ENCODE peak calls at places on chromosome 10, in ten cellular contexts. One of them, this sample, is unnamed.

GRCh38 chr10:17673517-17674051 is 29.6 kb downstream of the STAM start:
- DNase-seq in NT2/D1: peak
- DNase-seq in activated CD4-positive, CD25-positive, alpha-beta regulatory T cell treated with anti-CD3 and anti-CD28 coated beads, Interleukin-2, amount 50 U/mL, for 16 hours: no peak
- DNase-seq in NCI-H460: peak
- DNase-seq in ELR: peak
- DNase-seq in GM23248: peak
- DNase-seq in GM10248: no peak
- DNase-seq in HFF-Myc: peak
- DNase-seq in GM04504: peak
- DNase-seq in stimulated activated CD4-positive, alpha-beta T cell treated with anti-CD3 and anti-CD28 coated beads, Interleukin-12 subunit alpha, Interleukin-12 subunit beta, amount 100 ng/mL, for 4 hours: no peak
- DNase-seq in this sample: no peak

GRCh38 chr10:44198096-44198779 is 186.7 kb downstream of the CXCL12 start:
- DNase-seq in NT2/D1: no peak
- DNase-seq in GM04504: no peak
- DNase-seq in NCI-H460: no peak
- DNase-seq in GM23248: no peak
- DNase-seq in HFF-Myc: no peak
- DNase-seq in stimulated activated CD4-positive, alpha-beta T cell treated with anti-CD3 and anti-CD28 coated beads, Interleukin-12 subunit alpha, Interleukin-12 subunit beta, amount 100 ng/mL, for 4 hours: no peak
- DNase-seq in activated CD4-positive, CD25-positive, alpha-beta regulatory T cell treated with anti-CD3 and anti-CD28 coated beads, Interleukin-2, amount 50 U/mL, for 16 hours: no peak
- DNase-seq in GM10248: no peak
- DNase-seq in ELR: no peak
- DNase-seq in this sample: no peak

GRCh38 chr10:34438741-34439140 is 376.4 kb downstream of the PARD3 start:
- DNase-seq in GM23248: peak
- DNase-seq in activated CD4-positive, CD25-positive, alpha-beta regulatory T cell treated with anti-CD3 and anti-CD28 coated beads, Interleukin-2, amount 50 U/mL, for 16 hours: no peak
- DNase-seq in stimulated activated CD4-positive, alpha-beta T cell treated with anti-CD3 and anti-CD28 coated beads, Interleukin-12 subunit alpha, Interleukin-12 subunit beta, amount 100 ng/mL, for 4 hours: no peak
- DNase-seq in ELR: no peak
- DNase-seq in HFF-Myc: no peak
- DNase-seq in NCI-H460: no peak
- DNase-seq in GM10248: no peak
- DNase-seq in NT2/D1: no peak
- DNase-seq in GM04504: no peak
- DNase-seq in this sample: no peak

GRCh38 chr10:27364028-27364427 is 123.4 kb upstream of the ACBD5 start:
- DNase-seq in activated CD4-positive, CD25-positive, alpha-beta regulatory T cell treated with anti-CD3 and anti-CD28 coated beads, Interleukin-2, amount 50 U/mL, for 16 hours: no peak
- DNase-seq in NCI-H460: no peak
- DNase-seq in HFF-Myc: no peak
- DNase-seq in GM23248: no peak
- DNase-seq in GM10248: no peak
- DNase-seq in NT2/D1: no peak
- DNase-seq in stimulated activated CD4-positive, alpha-beta T cell treated with anti-CD3 and anti-CD28 coated beads, Interleukin-12 subunit alpha, Interleukin-12 subunit beta, amount 100 ng/mL, for 4 hours: no peak
- DNase-seq in GM04504: no peak
- DNase-seq in ELR: no peak
- DNase-seq in this sample: no peak

GRCh38 chr10:101293007-101293723 is 60.8 kb upstream of the BTRC start:
- DNase-seq in activated CD4-positive, CD25-positive, alpha-beta regulatory T cell treated with anti-CD3 and anti-CD28 coated beads, Interleukin-2, amount 50 U/mL, for 16 hours: no peak
- DNase-seq in GM23248: no peak
- DNase-seq in NT2/D1: no peak
- DNase-seq in NCI-H460: no peak
- DNase-seq in stimulated activated CD4-positive, alpha-beta T cell treated with anti-CD3 and anti-CD28 coated beads, Interleukin-12 subunit alpha, Interleukin-12 subunit beta, amount 100 ng/mL, for 4 hours: no peak
- DNase-seq in HFF-Myc: no peak
- DNase-seq in ELR: no peak
- DNase-seq in GM04504: no peak
- DNase-seq in GM10248: no peak
- DNase-seq in this sample: no peak

GRCh38 chr10:125148576-125148975 is 11.8 kb downstream of the CTBP2 start:
- DNase-seq in GM10248: no peak
- DNase-seq in ELR: no peak
- DNase-seq in HFF-Myc: no peak
- DNase-seq in NCI-H460: no peak
- DNase-seq in activated CD4-positive, CD25-positive, alpha-beta regulatory T cell treated with anti-CD3 and anti-CD28 coated beads, Interleukin-2, amount 50 U/mL, for 16 hours: no peak
- DNase-seq in GM04504: no peak
- DNase-seq in stimulated activated CD4-positive, alpha-beta T cell treated with anti-CD3 and anti-CD28 coated beads, Interleukin-12 subunit alpha, Interleukin-12 subunit beta, amount 100 ng/mL, for 4 hours: no peak
- DNase-seq in GM23248: peak
- DNase-seq in NT2/D1: no peak
- DNase-seq in this sample: no peak

GRCh38 chr10:11806706-11807105 is 16.4 kb upstream of the PROSER2 start:
- DNase-seq in GM04504: no peak
- DNase-seq in GM23248: no peak
- DNase-seq in NT2/D1: no peak
- DNase-seq in GM10248: no peak
- DNase-seq in stimulated activated CD4-positive, alpha-beta T cell treated with anti-CD3 and anti-CD28 coated beads, Interleukin-12 subunit alpha, Interleukin-12 subunit beta, amount 100 ng/mL, for 4 hours: no peak
- DNase-seq in activated CD4-positive, CD25-positive, alpha-beta regulatory T cell treated with anti-CD3 and anti-CD28 coated beads, Interleukin-2, amount 50 U/mL, for 16 hours: no peak
- DNase-seq in HFF-Myc: no peak
- DNase-seq in NCI-H460: no peak
- DNase-seq in ELR: no peak
- DNase-seq in this sample: no peak

GRCh38 chr10:116796910-116797513 is 52.3 kb upstream of the ENO4 start:
- DNase-seq in NCI-H460: peak
- DNase-seq in activated CD4-positive, CD25-positive, alpha-beta regulatory T cell treated with anti-CD3 and anti-CD28 coated beads, Interleukin-2, amount 50 U/mL, for 16 hours: peak
- DNase-seq in GM10248: peak
- DNase-seq in stimulated activated CD4-positive, alpha-beta T cell treated with anti-CD3 and anti-CD28 coated beads, Interleukin-12 subunit alpha, Interleukin-12 subunit beta, amount 100 ng/mL, for 4 hours: peak
- DNase-seq in ELR: peak
- DNase-seq in GM23248: peak
- DNase-seq in NT2/D1: peak
- DNase-seq in GM04504: peak
- DNase-seq in HFF-Myc: peak
- DNase-seq in this sample: peak

GRCh38 chr10:71272122-71272771 is 46.8 kb upstream of the SLC29A3 start:
- DNase-seq in HFF-Myc: peak
- DNase-seq in GM04504: peak
- DNase-seq in ELR: peak
- DNase-seq in NCI-H460: peak
- DNase-seq in GM10248: no peak
- DNase-seq in activated CD4-positive, CD25-positive, alpha-beta regulatory T cell treated with anti-CD3 and anti-CD28 coated beads, Interleukin-2, amount 50 U/mL, for 16 hours: no peak
- DNase-seq in GM23248: peak
- DNase-seq in NT2/D1: no peak
- DNase-seq in stimulated activated CD4-positive, alpha-beta T cell treated with anti-CD3 and anti-CD28 coated beads, Interleukin-12 subunit alpha, Interleukin-12 subunit beta, amount 100 ng/mL, for 4 hours: no peak
- DNase-seq in this sample: peak

GRCh38 chr10:131404886-131405285 is 93.4 kb upstream of the TCERG1L start:
- DNase-seq in stimulated activated CD4-positive, alpha-beta T cell treated with anti-CD3 and anti-CD28 coated beads, Interleukin-12 subunit alpha, Interleukin-12 subunit beta, amount 100 ng/mL, for 4 hours: no peak
- DNase-seq in NCI-H460: no peak
- DNase-seq in GM23248: no peak
- DNase-seq in ELR: no peak
- DNase-seq in HFF-Myc: no peak
- DNase-seq in GM04504: no peak
- DNase-seq in NT2/D1: no peak
- DNase-seq in activated CD4-positive, CD25-positive, alpha-beta regulatory T cell treated with anti-CD3 and anti-CD28 coated beads, Interleukin-2, amount 50 U/mL, for 16 hours: no peak
- DNase-seq in GM10248: no peak
- DNase-seq in this sample: no peak

GRCh38 chr10:103911021-103911459 is 6.9 kb downstream of the STN1 start:
- DNase-seq in GM10248: peak
- DNase-seq in ELR: no peak
- DNase-seq in stimulated activated CD4-positive, alpha-beta T cell treated with anti-CD3 and anti-CD28 coated beads, Interleukin-12 subunit alpha, Interleukin-12 subunit beta, amount 100 ng/mL, for 4 hours: peak
- DNase-seq in GM23248: no peak
- DNase-seq in HFF-Myc: no peak
- DNase-seq in NCI-H460: no peak
- DNase-seq in GM04504: no peak
- DNase-seq in activated CD4-positive, CD25-positive, alpha-beta regulatory T cell treated with anti-CD3 and anti-CD28 coated beads, Interleukin-2, amount 50 U/mL, for 16 hours: no peak
- DNase-seq in NT2/D1: no peak
- DNase-seq in this sample: no peak

GRCh38 chr10:83076443-83076842 is 1062.9 kb upstream of the GHITM start:
- DNase-seq in stimulated activated CD4-positive, alpha-beta T cell treated with anti-CD3 and anti-CD28 coated beads, Interleukin-12 subunit alpha, Interleukin-12 subunit beta, amount 100 ng/mL, for 4 hours: no peak
- DNase-seq in GM10248: no peak
- DNase-seq in ELR: peak
- DNase-seq in NCI-H460: no peak
- DNase-seq in GM04504: no peak
- DNase-seq in GM23248: no peak
- DNase-seq in HFF-Myc: no peak
- DNase-seq in NT2/D1: no peak
- DNase-seq in activated CD4-positive, CD25-positive, alpha-beta regulatory T cell treated with anti-CD3 and anti-CD28 coated beads, Interleukin-2, amount 50 U/mL, for 16 hours: no peak
- DNase-seq in this sample: no peak

GRCh38 chr10:100506596-100507356 is 12.9 kb downstream of the SEC31B start:
- DNase-seq in ELR: peak
- DNase-seq in HFF-Myc: no peak
- DNase-seq in GM10248: no peak
- DNase-seq in NT2/D1: no peak
- DNase-seq in activated CD4-positive, CD25-positive, alpha-beta regulatory T cell treated with anti-CD3 and anti-CD28 coated beads, Interleukin-2, amount 50 U/mL, for 16 hours: no peak
- DNase-seq in GM04504: peak
- DNase-seq in GM23248: peak
- DNase-seq in stimulated activated CD4-positive, alpha-beta T cell treated with anti-CD3 and anti-CD28 coated beads, Interleukin-12 subunit alpha, Interleukin-12 subunit beta, amount 100 ng/mL, for 4 hours: no peak
- DNase-seq in NCI-H460: no peak
- DNase-seq in this sample: no peak

GRCh38 chr10:6498771-6499170 is 81.3 kb downstream of the PRKCQ start:
- DNase-seq in ELR: peak
- DNase-seq in GM04504: no peak
- DNase-seq in GM10248: no peak
- DNase-seq in activated CD4-positive, CD25-positive, alpha-beta regulatory T cell treated with anti-CD3 and anti-CD28 coated beads, Interleukin-2, amount 50 U/mL, for 16 hours: peak
- DNase-seq in HFF-Myc: no peak
- DNase-seq in NT2/D1: no peak
- DNase-seq in GM23248: no peak
- DNase-seq in stimulated activated CD4-positive, alpha-beta T cell treated with anti-CD3 and anti-CD28 coated beads, Interleukin-12 subunit alpha, Interleukin-12 subunit beta, amount 100 ng/mL, for 4 hours: no peak
- DNase-seq in NCI-H460: no peak
- DNase-seq in this sample: no peak

GRCh38 chr10:94173594-94173993 is 179.9 kb downstream of the PLCE1 start:
- DNase-seq in NCI-H460: no peak
- DNase-seq in GM23248: no peak
- DNase-seq in activated CD4-positive, CD25-positive, alpha-beta regulatory T cell treated with anti-CD3 and anti-CD28 coated beads, Interleukin-2, amount 50 U/mL, for 16 hours: no peak
- DNase-seq in HFF-Myc: no peak
- DNase-seq in ELR: no peak
- DNase-seq in GM10248: no peak
- DNase-seq in NT2/D1: no peak
- DNase-seq in GM04504: no peak
- DNase-seq in stimulated activated CD4-positive, alpha-beta T cell treated with anti-CD3 and anti-CD28 coated beads, Interleukin-12 subunit alpha, Interleukin-12 subunit beta, amount 100 ng/mL, for 4 hours: no peak
- DNase-seq in this sample: no peak

GRCh38 chr10:91012502-91012901 is 91.6 kb upstream of the ANKRD1 start:
- DNase-seq in GM10248: no peak
- DNase-seq in ELR: peak
- DNase-seq in NCI-H460: no peak
- DNase-seq in NT2/D1: no peak
- DNase-seq in stimulated activated CD4-positive, alpha-beta T cell treated with anti-CD3 and anti-CD28 coated beads, Interleukin-12 subunit alpha, Interleukin-12 subunit beta, amount 100 ng/mL, for 4 hours: no peak
- DNase-seq in GM23248: peak
- DNase-seq in HFF-Myc: no peak
- DNase-seq in activated CD4-positive, CD25-positive, alpha-beta regulatory T cell treated with anti-CD3 and anti-CD28 coated beads, Interleukin-2, amount 50 U/mL, for 16 hours: no peak
- DNase-seq in GM04504: no peak
- DNase-seq in this sample: no peak

GRCh38 chr10:18875480-18875879 is 173.1 kb upstream of the MALRD1 start:
- DNase-seq in stimulated activated CD4-positive, alpha-beta T cell treated with anti-CD3 and anti-CD28 coated beads, Interleukin-12 subunit alpha, Interleukin-12 subunit beta, amount 100 ng/mL, for 4 hours: no peak
- DNase-seq in activated CD4-positive, CD25-positive, alpha-beta regulatory T cell treated with anti-CD3 and anti-CD28 coated beads, Interleukin-2, amount 50 U/mL, for 16 hours: no peak
- DNase-seq in HFF-Myc: no peak
- DNase-seq in NCI-H460: no peak
- DNase-seq in GM23248: no peak
- DNase-seq in NT2/D1: no peak
- DNase-seq in GM10248: no peak
- DNase-seq in GM04504: no peak
- DNase-seq in ELR: no peak
- DNase-seq in this sample: no peak

GRCh38 chr10:110931769-110932381 is 12.5 kb downstream of the SHOC2 start:
- DNase-seq in GM10248: no peak
- DNase-seq in NT2/D1: no peak
- DNase-seq in stimulated activated CD4-positive, alpha-beta T cell treated with anti-CD3 and anti-CD28 coated beads, Interleukin-12 subunit alpha, Interleukin-12 subunit beta, amount 100 ng/mL, for 4 hours: no peak
- DNase-seq in NCI-H460: no peak
- DNase-seq in GM04504: no peak
- DNase-seq in activated CD4-positive, CD25-positive, alpha-beta regulatory T cell treated with anti-CD3 and anti-CD28 coated beads, Interleukin-2, amount 50 U/mL, for 16 hours: no peak
- DNase-seq in GM23248: no peak
- DNase-seq in ELR: no peak
- DNase-seq in HFF-Myc: no peak
- DNase-seq in this sample: no peak

GRCh38 chr10:95976295-95977229 is 66.8 kb upstream of the CCNJ start:
- DNase-seq in NCI-H460: no peak
- DNase-seq in GM04504: no peak
- DNase-seq in NT2/D1: no peak
- DNase-seq in HFF-Myc: no peak
- DNase-seq in GM10248: peak
- DNase-seq in activated CD4-positive, CD25-positive, alpha-beta regulatory T cell treated with anti-CD3 and anti-CD28 coated beads, Interleukin-2, amount 50 U/mL, for 16 hours: no peak
- DNase-seq in GM23248: no peak
- DNase-seq in stimulated activated CD4-positive, alpha-beta T cell treated with anti-CD3 and anti-CD28 coated beads, Interleukin-12 subunit alpha, Interleukin-12 subunit beta, amount 100 ng/mL, for 4 hours: no peak
- DNase-seq in ELR: no peak
- DNase-seq in this sample: no peak

GRCh38 chr10:69800109-69800508 is 1.6 kb upstream of the COL13A1 start:
- DNase-seq in GM10248: no peak
- DNase-seq in GM23248: peak
- DNase-seq in ELR: peak
- DNase-seq in NCI-H460: peak
- DNase-seq in HFF-Myc: peak
- DNase-seq in GM04504: no peak
- DNase-seq in activated CD4-positive, CD25-positive, alpha-beta regulatory T cell treated with anti-CD3 and anti-CD28 coated beads, Interleukin-2, amount 50 U/mL, for 16 hours: no peak
- DNase-seq in stimulated activated CD4-positive, alpha-beta T cell treated with anti-CD3 and anti-CD28 coated beads, Interleukin-12 subunit alpha, Interleukin-12 subunit beta, amount 100 ng/mL, for 4 hours: no peak
- DNase-seq in NT2/D1: peak
- DNase-seq in this sample: no peak

GRCh38 chr10:10794776-10795175 is 222.9 kb upstream of the CELF2 start:
- DNase-seq in activated CD4-positive, CD25-positive, alpha-beta regulatory T cell treated with anti-CD3 and anti-CD28 coated beads, Interleukin-2, amount 50 U/mL, for 16 hours: no peak
- DNase-seq in stimulated activated CD4-positive, alpha-beta T cell treated with anti-CD3 and anti-CD28 coated beads, Interleukin-12 subunit alpha, Interleukin-12 subunit beta, amount 100 ng/mL, for 4 hours: no peak
- DNase-seq in GM10248: no peak
- DNase-seq in GM04504: no peak
- DNase-seq in HFF-Myc: no peak
- DNase-seq in NCI-H460: no peak
- DNase-seq in ELR: peak
- DNase-seq in GM23248: no peak
- DNase-seq in NT2/D1: no peak
- DNase-seq in this sample: no peak

GRCh38 chr10:104223304-104223703 is 8.9 kb downstream of the CFAP43 start:
- DNase-seq in GM23248: no peak
- DNase-seq in stimulated activated CD4-positive, alpha-beta T cell treated with anti-CD3 and anti-CD28 coated beads, Interleukin-12 subunit alpha, Interleukin-12 subunit beta, amount 100 ng/mL, for 4 hours: no peak
- DNase-seq in ELR: no peak
- DNase-seq in activated CD4-positive, CD25-positive, alpha-beta regulatory T cell treated with anti-CD3 and anti-CD28 coated beads, Interleukin-2, amount 50 U/mL, for 16 hours: no peak
- DNase-seq in NT2/D1: no peak
- DNase-seq in HFF-Myc: no peak
- DNase-seq in GM10248: no peak
- DNase-seq in GM04504: no peak
- DNase-seq in NCI-H460: no peak
- DNase-seq in this sample: no peak

This sample was measured in pulmonary artery endothelial cell.